ENCODE peak calls at places on chromosome 12, in seven cellular contexts. W is MM.1S, L is brain microvascular endothelial cell, V is NB4, A is choroid plexus epithelial cell, T is LNCaP clone FGC, Y is CD14-positive monocyte. H is an unnamed sample.

GRCh38 chr12:133130808-133131128 is 341 bp downstream of the ZNF10 start:
- DNase-seq in W (no peak), L (no peak), V (no peak), A (peak), T (no peak), Y (no peak), H (no peak)

GRCh38 chr12:24709201-24709600 is 239.7 kb downstream of the BCAT1 start:
- DNase-seq in W (no peak), L (peak), V (no peak), A (peak), T (no peak), Y (no peak), H (peak)

GRCh38 chr12:55681142-55682077 is 26.3 kb downstream of the ITGA7 start:
- DNase-seq in W (no peak), L (peak), V (peak), A (peak), T (no peak), Y (no peak), H (peak)

GRCh38 chr12:42481368-42481767 is 108.2 kb downstream of the PRICKLE1 start:
- DNase-seq in W (no peak), L (no peak), V (no peak), A (no peak), T (no peak), Y (no peak), H (no peak)

GRCh38 chr12:28413455-28414109 is 223.3 kb downstream of the CCDC91 start:
- DNase-seq in W (no peak), L (no peak), V (no peak), A (no peak), T (no peak), Y (no peak), H (no peak)

GRCh38 chr12:48183876-48184548 is 568 bp downstream of the CCDC184 start:
- DNase-seq in W (no peak), L (no peak), V (no peak), A (no peak), T (no peak), Y (no peak), H (no peak)

GRCh38 chr12:75724913-75725312 is 213.5 kb upstream of the KRR1 start:
- DNase-seq in W (no peak), L (peak), V (no peak), A (peak), T (no peak), Y (no peak), H (peak)

GRCh38 chr12:94805749-94806148 is 155.4 kb upstream of the TMCC3 start:
- DNase-seq in W (no peak), L (peak), V (no peak), A (peak), T (no peak), Y (no peak), H (peak)

GRCh38 chr12:124463341-124463861 is 104.0 kb downstream of the NCOR2 start:
- DNase-seq in W (no peak), L (no peak), V (peak), A (no peak), T (no peak), Y (no peak), H (no peak)

GRCh38 chr12:79055926-79056674 is 191.5 kb downstream of the SYT1 start:
- DNase-seq in W (no peak), L (peak), V (no peak), A (peak), T (no peak), Y (no peak), H (peak)

GRCh38 chr12:66288121-66288520 is 14.2 kb upstream of the HELB start:
- DNase-seq in W (no peak), L (no peak), V (no peak), A (no peak), T (no peak), Y (no peak), H (no peak)

GRCh38 chr12:73585136-73585535 is 952.5 kb upstream of the ATXN7L3B start:
- DNase-seq in W (no peak), L (no peak), V (no peak), A (no peak), T (no peak), Y (no peak), H (no peak)

GRCh38 chr12:77324763-77325468 is 259.5 kb upstream of the E2F7 start:
- DNase-seq in W (peak), L (peak), V (peak), A (peak), T (no peak), Y (no peak), H (peak)

GRCh38 chr12:96194572-96194889 is 356 bp downstream of the ELK3 start:
- DNase-seq in W (no peak), L (no peak), V (no peak), A (no peak), T (no peak), Y (no peak), H (no peak)

GRCh38 chr12:48199784-48200198 is 3.3 kb downstream of the OR10AD1 start:
- DNase-seq in W (no peak), L (no peak), V (no peak), A (peak), T (no peak), Y (no peak), H (peak)

GRCh38 chr12:82326905-82327503 is 31.2 kb downstream of the CCDC59 start:
- DNase-seq in W (peak), L (no peak), V (peak), A (peak), T (no peak), Y (no peak), H (peak)

GRCh38 chr12:44654641-44655625 is 221.2 kb downstream of the NELL2 start:
- DNase-seq in W (no peak), L (no peak), V (no peak), A (no peak), T (no peak), Y (no peak), H (no peak)

GRCh38 chr12:29599397-29599796 is 101.9 kb upstream of the OVCH1 start:
- DNase-seq in W (no peak), L (peak), V (peak), A (peak), T (no peak), Y (no peak), H (peak)

GRCh38 chr12:77617818-77618217 is 212.9 kb upstream of the NAV3 start:
- DNase-seq in W (no peak), L (no peak), V (no peak), A (no peak), T (no peak), Y (no peak), H (no peak)

GRCh38 chr12:28963554-28963953 is 185.5 kb upstream of the FAR2 start:
- DNase-seq in W (peak), L (no peak), V (peak), A (peak), T (peak), Y (no peak), H (peak)

GRCh38 chr12:11666651-11667050 is 17.2 kb downstream of the ETV6 start:
- DNase-seq in W (no peak), L (no peak), V (no peak), A (no peak), T (no peak), Y (no peak), H (no peak)

GRCh38 chr12:131789638-131790037 is 38.6 kb upstream of the MMP17 start:
- DNase-seq in W (no peak), L (no peak), V (no peak), A (no peak), T (no peak), Y (no peak), H (no peak)

GRCh38 chr12:102799229-102799628 is 117.8 kb downstream of the PAH start:
- DNase-seq in W (no peak), L (no peak), V (no peak), A (no peak), T (no peak), Y (no peak), H (no peak)

GRCh38 chr12:62866451-62867082 is 68.4 kb downstream of the PPM1H start:
- DNase-seq in W (no peak), L (peak), V (no peak), A (peak), T (no peak), Y (no peak), H (peak)

GRCh38 chr12:88577537-88577936 is 2.7 kb downstream of the KITLG start:
- DNase-seq in W (no peak), L (no peak), V (no peak), A (peak), T (no peak), Y (no peak), H (no peak)
- TF ChIP-seq CTCF in W (no peak), L (peak), V (no peak), A (peak), T (no peak), Y (no peak), H (no peak)

GRCh38 chr12:80565276-80565675 is 121.2 kb downstream of the PTPRQ start:
- DNase-seq in W (no peak), L (peak), V (no peak), A (peak), T (no peak), Y (no peak), H (peak)
- TF ChIP-seq CTCF in W (no peak), L (no peak), V (no peak), A (no peak), T (no peak), Y (no peak), H (no peak)

DNA sequence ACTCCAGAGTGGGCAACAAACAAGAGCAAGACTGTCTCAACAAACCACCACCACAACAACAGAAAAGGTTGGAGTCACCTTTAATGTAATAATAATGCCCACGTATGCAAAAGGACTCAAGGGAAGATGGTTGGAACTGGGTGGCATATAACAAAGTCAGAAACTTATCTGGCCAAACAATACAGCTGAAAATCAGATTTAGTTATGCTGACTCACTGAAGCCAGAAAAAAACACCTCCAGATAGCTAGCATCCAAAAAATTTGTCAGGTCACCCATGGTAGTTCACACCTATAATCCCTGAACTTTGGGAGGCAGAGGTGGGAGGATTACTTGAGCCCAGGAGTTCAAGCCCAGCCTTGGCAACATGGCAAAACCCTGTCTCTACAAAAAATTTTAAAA is 24.4 kb downstream of the SLC11A2 start:
- DNase-seq in W (no peak), L (no peak), V (no peak), A (no peak), T (no peak), Y (no peak), H (no peak)
- TF ChIP-seq CTCF in W (no peak), L (no peak), V (no peak), A (no peak), T (no peak), Y (no peak), H (no peak)

DNA sequence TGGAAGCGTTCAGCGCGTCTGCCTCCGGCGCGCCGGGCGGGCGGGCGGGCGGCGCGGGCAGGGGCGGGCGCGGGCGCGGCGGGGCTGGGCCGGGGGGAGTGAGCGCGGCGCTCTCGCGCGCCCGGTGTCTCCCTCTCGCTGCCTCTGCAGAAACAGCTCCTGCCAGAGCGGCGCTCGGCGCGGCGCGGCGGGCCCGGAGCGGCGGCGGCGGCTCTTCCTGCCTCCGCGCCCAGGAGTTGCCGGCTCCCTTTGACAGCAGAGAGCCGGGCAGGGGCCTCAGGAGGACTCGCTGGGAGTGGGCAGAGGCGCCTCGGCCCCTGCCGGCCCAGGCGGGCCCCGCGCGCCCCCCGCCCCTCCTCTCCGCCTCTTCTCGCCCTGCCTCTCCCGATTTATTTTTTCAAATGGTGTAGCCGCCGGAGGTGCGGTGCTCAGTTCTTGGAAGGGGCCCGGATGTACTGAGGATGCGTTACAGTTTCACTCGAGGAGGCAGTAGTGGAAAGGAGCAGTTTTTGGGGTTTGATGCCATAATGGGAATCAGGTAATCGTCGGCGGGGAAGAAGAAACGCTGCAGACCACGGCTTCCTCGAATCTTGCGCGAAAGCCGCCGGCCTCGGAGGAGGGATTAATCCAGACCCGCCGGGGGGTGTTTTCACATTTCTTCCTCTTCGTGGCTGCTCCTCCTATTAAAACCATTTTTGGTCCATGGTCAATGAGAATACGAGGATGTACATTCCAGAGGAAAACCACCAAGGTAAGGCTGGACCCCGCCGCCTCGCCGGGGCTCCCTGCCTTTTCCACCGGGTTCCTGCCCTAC is at the start of gene CACNA1C:
- DNase-seq in W (peak), L (no peak), V (peak), A (peak), T (no peak), Y (no peak), H (peak)
- TF ChIP-seq CTCF in W (peak), L (peak), V (no peak), A (peak), T (peak), Y (no peak), H (no peak)

GRCh38 chr12:60977966-60978365 is 1282.2 kb upstream of the USP15 start:
- DNase-seq in W (no peak), L (no peak), V (no peak), A (peak), T (no peak), Y (no peak), H (no peak)
- TF ChIP-seq CTCF in W (peak), L (peak), V (no peak), A (peak), T (peak), Y (no peak), H (no peak)

DNA sequence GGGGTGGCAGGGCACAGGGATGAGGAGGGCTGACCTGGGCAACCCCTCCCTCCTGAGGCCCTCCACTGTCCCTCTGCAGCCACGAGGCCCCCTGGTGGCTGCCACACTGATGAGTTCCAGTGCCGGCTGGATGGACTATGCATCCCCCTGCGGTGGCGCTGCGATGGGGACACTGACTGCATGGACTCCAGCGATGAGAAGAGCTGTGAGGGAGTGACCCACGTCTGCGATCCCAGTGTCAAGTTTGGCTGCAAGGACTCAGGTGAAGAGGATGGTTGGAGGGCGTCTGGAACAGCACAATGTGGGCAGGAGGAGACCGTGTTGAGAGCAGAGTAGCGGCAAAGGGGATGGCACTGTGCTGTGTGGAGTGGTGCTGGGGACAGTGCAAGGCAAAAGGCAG is 25.7 kb upstream of the LRP1-AS start:
- DNase-seq in W (no peak), L (no peak), V (peak), A (no peak), T (no peak), Y (no peak), H (peak)
- TF ChIP-seq CTCF in W (peak), L (peak), V (peak), A (peak), T (peak), Y (peak), H (peak)

GRCh38 chr12:67519824-67520433 is 128.6 kb upstream of the DYRK2 start:
- DNase-seq in W (no peak), L (no peak), V (no peak), A (no peak), T (peak), Y (no peak), H (no peak)

GRCh38 chr12:67514502-67514901 is 134.0 kb upstream of the DYRK2 start:
- DNase-seq in W (no peak), L (no peak), V (no peak), A (no peak), T (no peak), Y (no peak), H (no peak)

GRCh38 chr12:67515679-67516363 is 132.7 kb upstream of the DYRK2 start:
- DNase-seq in W (peak), L (no peak), V (no peak), A (peak), T (no peak), Y (no peak), H (no peak)

GRCh38 chr12:67520611-67521010 is 127.9 kb upstream of the DYRK2 start:
- DNase-seq in W (no peak), L (no peak), V (no peak), A (no peak), T (no peak), Y (no peak), H (no peak)

GRCh38 chr12:67517181-67517887 is 131.2 kb upstream of the DYRK2 start:
- DNase-seq in W (no peak), L (no peak), V (no peak), A (no peak), T (no peak), Y (no peak), H (peak)
- TF ChIP-seq CTCF in W (no peak), L (no peak), V (no peak), A (no peak), T (no peak), Y (no peak), H (no peak)

H was measured in fibroblast of pulmonary artery.